ENCODE peak calls at places on chromosomes 6 and 20, in five cellular contexts. One of them, this sample, is unnamed.

GRCh38 chr20:25320035-25320800 is 70.4 kb downstream of the ABHD12 start:
- DNase-seq in HCT116: no peak
- DNase-seq in astrocyte: no peak
- DNase-seq in K562: no peak
- DNase-seq in hepatocyte: no peak
- DNase-seq in this sample: no peak

GRCh38 chr6:133837801-133838349 is 51.0 kb upstream of the TCF21 start:
- DNase-seq in HCT116: peak
- DNase-seq in astrocyte: no peak
- DNase-seq in K562: peak
- DNase-seq in hepatocyte: peak
- DNase-seq in this sample: peak

GRCh38 chr6:84976516-84977420 is 212.4 kb upstream of the TBX18 start:
- DNase-seq in HCT116: no peak
- DNase-seq in astrocyte: no peak
- DNase-seq in K562: no peak
- DNase-seq in hepatocyte: no peak
- DNase-seq in this sample: no peak

GRCh38 chr6:157999100-158000051 is 17.7 kb downstream of the SYNJ2 start:
- DNase-seq in HCT116: no peak
- DNase-seq in astrocyte: no peak
- DNase-seq in K562: no peak
- DNase-seq in hepatocyte: no peak
- DNase-seq in this sample: no peak

GRCh38 chr6:108763931-108764579 is 84.2 kb upstream of the ARMC2 start:
- DNase-seq in HCT116: no peak
- DNase-seq in astrocyte: no peak
- DNase-seq in K562: no peak
- DNase-seq in hepatocyte: no peak
- DNase-seq in this sample: no peak

GRCh38 chr20:1636621-1637020 is 16.8 kb upstream of the SIRPB1 start:
- DNase-seq in HCT116: no peak
- DNase-seq in astrocyte: no peak
- DNase-seq in K562: no peak
- DNase-seq in hepatocyte: no peak
- DNase-seq in this sample: no peak

GRCh38 chr6:128601060-128601459 is 80.7 kb upstream of the PTPRK start:
- DNase-seq in HCT116: no peak
- DNase-seq in astrocyte: peak
- DNase-seq in K562: no peak
- DNase-seq in hepatocyte: peak
- DNase-seq in this sample: peak

GRCh38 chr6:33008944-33009861 is at the start of gene HLA-DOA:
- DNase-seq in HCT116: peak
- DNase-seq in astrocyte: peak
- DNase-seq in K562: peak
- DNase-seq in hepatocyte: peak
- DNase-seq in this sample: peak

GRCh38 chr6:141152951-141153350 is 979.8 kb upstream of the GJE1 start:
- DNase-seq in HCT116: no peak
- DNase-seq in astrocyte: no peak
- DNase-seq in K562: no peak
- DNase-seq in hepatocyte: no peak
- DNase-seq in this sample: peak

GRCh38 chr6:135086414-135086764 is 31.8 kb upstream of the HBS1L start:
- DNase-seq in HCT116: no peak
- DNase-seq in astrocyte: no peak
- DNase-seq in K562: no peak
- DNase-seq in hepatocyte: no peak
- DNase-seq in this sample: no peak
- H3K4me3 ChIP-seq in HCT116: no peak
- H3K4me3 ChIP-seq in astrocyte: no peak
- H3K4me3 ChIP-seq in K562: no peak
- H3K4me3 ChIP-seq in hepatocyte: no peak
- H3K4me3 ChIP-seq in this sample: no peak

DNA sequence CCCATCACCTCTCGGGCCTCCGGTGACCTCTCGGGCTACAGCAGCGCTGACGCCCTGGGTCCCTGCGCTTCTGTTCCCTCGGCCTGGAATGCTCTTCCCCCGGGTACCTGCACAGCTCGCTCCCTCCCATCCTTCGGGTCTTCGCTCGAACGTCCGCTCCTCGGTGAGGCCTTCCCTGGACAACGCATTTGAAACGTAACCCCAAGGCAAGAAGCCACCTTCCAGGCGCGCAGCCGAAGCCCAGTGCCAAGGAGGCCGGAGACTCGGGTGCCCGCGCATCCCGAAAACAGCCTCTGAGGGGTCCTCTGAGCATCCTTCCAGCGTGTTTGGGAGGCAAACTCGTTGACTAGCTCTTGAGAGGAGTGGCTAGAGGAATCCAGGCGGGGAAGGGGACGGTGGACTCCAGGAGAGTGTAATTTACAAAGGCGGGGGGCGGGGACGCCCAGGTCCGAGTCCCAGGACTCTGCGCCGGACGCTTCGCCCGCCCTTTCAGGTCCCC is 87.0 kb downstream of the ZFP64 start:
- DNase-seq in HCT116: no peak
- DNase-seq in astrocyte: peak
- DNase-seq in K562: no peak
- DNase-seq in hepatocyte: peak
- DNase-seq in this sample: peak
- TF ChIP-seq EZH2 in HCT116: no peak
- TF ChIP-seq EZH2 in astrocyte: peak
- TF ChIP-seq EZH2 in K562: no peak
- TF ChIP-seq EZH2 in hepatocyte: peak
- TF ChIP-seq EZH2 in this sample: peak

GRCh38 chr6:118551063-118551672 is 3.1 kb downstream of the PLN start:
- DNase-seq in HCT116: peak
- DNase-seq in astrocyte: peak
- DNase-seq in K562: peak
- DNase-seq in hepatocyte: peak
- DNase-seq in this sample: peak
- H3K4me3 ChIP-seq in HCT116: no peak
- H3K4me3 ChIP-seq in astrocyte: no peak
- H3K4me3 ChIP-seq in K562: no peak
- H3K4me3 ChIP-seq in hepatocyte: no peak
- H3K4me3 ChIP-seq in this sample: peak

GRCh38 chr6:29723666-29724588 is 693 bp downstream of the HLA-F start:
- DNase-seq in HCT116: no peak
- DNase-seq in astrocyte: no peak
- DNase-seq in K562: no peak
- DNase-seq in hepatocyte: peak
- DNase-seq in this sample: peak
- TF ChIP-seq EZH2 in HCT116: no peak
- TF ChIP-seq EZH2 in astrocyte: peak
- TF ChIP-seq EZH2 in K562: no peak
- TF ChIP-seq EZH2 in hepatocyte: no peak
- TF ChIP-seq EZH2 in this sample: no peak

GRCh38 chr20:24111858-24112257 is 123.3 kb upstream of the GGTLC1 start:
- DNase-seq in HCT116: no peak
- DNase-seq in astrocyte: no peak
- DNase-seq in K562: no peak
- DNase-seq in hepatocyte: no peak
- DNase-seq in this sample: no peak

GRCh38 chr20:24109537-24109936 is 121.0 kb upstream of the GGTLC1 start:
- DNase-seq in HCT116: no peak
- DNase-seq in astrocyte: no peak
- DNase-seq in K562: no peak
- DNase-seq in hepatocyte: no peak
- DNase-seq in this sample: no peak

GRCh38 chr20:24106155-24106800 is 117.7 kb upstream of the GGTLC1 start:
- DNase-seq in HCT116: no peak
- DNase-seq in astrocyte: no peak
- DNase-seq in K562: no peak
- DNase-seq in hepatocyte: no peak
- DNase-seq in this sample: no peak

GRCh38 chr20:24106801-24107158 is 118.2 kb upstream of the GGTLC1 start:
- DNase-seq in HCT116: no peak
- DNase-seq in astrocyte: no peak
- DNase-seq in K562: no peak
- DNase-seq in hepatocyte: no peak
- DNase-seq in this sample: no peak

DNA sequence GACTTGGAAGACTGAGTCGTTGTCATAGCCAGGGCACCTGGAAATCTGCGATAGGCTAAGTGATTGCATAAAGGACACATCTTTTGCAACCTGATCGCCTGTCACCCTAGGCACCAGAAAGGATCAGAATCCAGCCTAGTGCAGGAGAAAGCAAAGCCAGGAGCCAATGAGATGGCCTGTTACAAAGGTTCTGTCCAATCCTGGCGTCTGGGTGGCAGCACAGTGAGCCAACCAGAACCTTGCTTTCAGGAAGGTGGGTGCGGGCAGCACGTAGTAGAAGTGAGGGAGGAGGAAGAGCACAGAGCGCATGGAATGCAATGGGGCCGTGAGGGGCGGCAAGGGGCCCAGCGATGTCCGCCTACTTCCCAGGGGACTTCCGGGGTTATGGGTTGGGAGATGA is 120.4 kb upstream of the GGTLC1 start:
- DNase-seq in HCT116: no peak
- DNase-seq in astrocyte: no peak
- DNase-seq in K562: peak
- DNase-seq in hepatocyte: no peak
- DNase-seq in this sample: no peak
- H3K4me3 ChIP-seq in HCT116: no peak
- H3K4me3 ChIP-seq in astrocyte: no peak
- H3K4me3 ChIP-seq in K562: no peak
- H3K4me3 ChIP-seq in hepatocyte: no peak
- H3K4me3 ChIP-seq in this sample: no peak

GRCh38 chr6:99614430-99615161 is 8.0 kb downstream of the PRDM13 start:
- DNase-seq in HCT116: no peak
- DNase-seq in astrocyte: no peak
- DNase-seq in K562: no peak
- DNase-seq in hepatocyte: peak
- DNase-seq in this sample: peak
- TF ChIP-seq EZH2 in HCT116: no peak
- TF ChIP-seq EZH2 in astrocyte: peak
- TF ChIP-seq EZH2 in K562: no peak
- TF ChIP-seq EZH2 in hepatocyte: peak
- TF ChIP-seq EZH2 in this sample: peak

DNA sequence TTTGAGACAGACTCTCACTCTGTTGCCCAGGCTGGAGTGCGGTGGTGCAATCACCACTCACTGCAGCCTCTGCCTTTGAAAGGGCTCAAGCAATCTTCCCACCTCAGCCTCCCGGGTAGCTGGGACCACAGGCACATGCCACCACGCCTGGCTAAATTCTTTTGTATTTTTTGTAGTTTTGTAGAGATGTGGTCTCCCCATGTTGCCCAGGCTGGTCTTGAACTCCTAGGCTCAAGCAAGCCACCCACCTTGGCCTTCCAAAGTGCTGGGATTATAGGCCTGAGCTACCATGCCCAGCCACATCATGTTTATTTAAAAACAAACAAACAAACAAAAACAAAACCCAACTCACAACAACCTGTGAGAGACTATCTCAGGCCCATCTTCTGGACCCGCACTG is 29.7 kb upstream of the APCDD1L start:
- DNase-seq in HCT116: no peak
- DNase-seq in astrocyte: no peak
- DNase-seq in K562: no peak
- DNase-seq in hepatocyte: no peak
- DNase-seq in this sample: no peak
- H3K4me3 ChIP-seq in HCT116: no peak
- H3K4me3 ChIP-seq in astrocyte: no peak
- H3K4me3 ChIP-seq in K562: no peak
- H3K4me3 ChIP-seq in hepatocyte: no peak
- H3K4me3 ChIP-seq in this sample: no peak

This sample was measured in GM23248.